ENCODE peak calls at places on chromosomes 4 and X, in eight cellular contexts. One of them, this sample, is unnamed.

GRCh38 chr4:85828295-85828910 is 353.5 kb downstream of the ARHGAP24 start:
- DNase-seq in hepatocyte: no peak
- DNase-seq in A549: no peak
- DNase-seq in tibial nerve: no peak
- DNase-seq in IMR-90: peak
- DNase-seq in heart left ventricle: no peak
- DNase-seq in cardiac muscle cell: no peak
- DNase-seq in sigmoid colon: no peak
- DNase-seq in this sample: no peak

GRCh38 chr4:51842167-51842553 is 793 bp upstream of the DCUN1D4 start:
- DNase-seq in sigmoid colon: peak
- DNase-seq in IMR-90: peak
- DNase-seq in A549: peak
- DNase-seq in heart left ventricle: peak
- DNase-seq in hepatocyte: peak
- DNase-seq in tibial nerve: no peak
- DNase-seq in cardiac muscle cell: peak
- DNase-seq in this sample: no peak

GRCh38 chr4:107991945-107992625 is 2.4 kb downstream of the HADH start:
- DNase-seq in cardiac muscle cell: no peak
- DNase-seq in A549: no peak
- DNase-seq in hepatocyte: no peak
- DNase-seq in heart left ventricle: no peak
- DNase-seq in tibial nerve: no peak
- DNase-seq in IMR-90: peak
- DNase-seq in sigmoid colon: no peak
- DNase-seq in this sample: no peak

GRCh38 chr4:157590679-157591078 is 370.2 kb downstream of the GRIA2 start:
- DNase-seq in A549: no peak
- DNase-seq in tibial nerve: no peak
- DNase-seq in sigmoid colon: no peak
- DNase-seq in heart left ventricle: no peak
- DNase-seq in IMR-90: no peak
- DNase-seq in cardiac muscle cell: no peak
- DNase-seq in hepatocyte: no peak
- DNase-seq in this sample: no peak

GRCh38 chrX:9153299-9153698 is 119.4 kb upstream of the FAM9B start:
- DNase-seq in A549: peak
- DNase-seq in tibial nerve: no peak
- DNase-seq in IMR-90: peak
- DNase-seq in hepatocyte: no peak
- DNase-seq in sigmoid colon: no peak
- DNase-seq in heart left ventricle: no peak
- DNase-seq in cardiac muscle cell: no peak
- DNase-seq in this sample: no peak

GRCh38 chr4:4772534-4772933 is 86.9 kb upstream of the MSX1 start:
- DNase-seq in tibial nerve: no peak
- DNase-seq in heart left ventricle: no peak
- DNase-seq in hepatocyte: no peak
- DNase-seq in sigmoid colon: no peak
- DNase-seq in A549: no peak
- DNase-seq in IMR-90: no peak
- DNase-seq in cardiac muscle cell: no peak
- DNase-seq in this sample: no peak

GRCh38 chrX:149871940-149872339 is 9.0 kb upstream of the MAGEA8 start:
- DNase-seq in tibial nerve: no peak
- DNase-seq in hepatocyte: peak
- DNase-seq in cardiac muscle cell: peak
- DNase-seq in sigmoid colon: no peak
- DNase-seq in A549: peak
- DNase-seq in heart left ventricle: peak
- DNase-seq in IMR-90: no peak
- DNase-seq in this sample: no peak

GRCh38 chrX:140815868-140816267 is 106.3 kb downstream of the LINC00632 start:
- DNase-seq in sigmoid colon: no peak
- DNase-seq in A549: no peak
- DNase-seq in tibial nerve: no peak
- DNase-seq in IMR-90: peak
- DNase-seq in heart left ventricle: no peak
- DNase-seq in hepatocyte: peak
- DNase-seq in cardiac muscle cell: no peak
- DNase-seq in this sample: no peak

GRCh38 chr4:6009452-6009851 is 8.8 kb downstream of the C4orf50 start:
- DNase-seq in cardiac muscle cell: no peak
- DNase-seq in hepatocyte: no peak
- DNase-seq in IMR-90: no peak
- DNase-seq in sigmoid colon: peak
- DNase-seq in tibial nerve: no peak
- DNase-seq in heart left ventricle: no peak
- DNase-seq in A549: no peak
- DNase-seq in this sample: no peak

GRCh38 chr4:98510340-98510739 is 148.1 kb downstream of the TSPAN5 start:
- DNase-seq in heart left ventricle: no peak
- DNase-seq in A549: no peak
- DNase-seq in IMR-90: no peak
- DNase-seq in hepatocyte: no peak
- DNase-seq in cardiac muscle cell: no peak
- DNase-seq in tibial nerve: no peak
- DNase-seq in sigmoid colon: no peak
- DNase-seq in this sample: no peak

GRCh38 chr4:98509641-98510170 is 148.7 kb downstream of the TSPAN5 start:
- DNase-seq in cardiac muscle cell: no peak
- DNase-seq in hepatocyte: no peak
- DNase-seq in sigmoid colon: no peak
- DNase-seq in A549: no peak
- DNase-seq in IMR-90: no peak
- DNase-seq in tibial nerve: no peak
- DNase-seq in heart left ventricle: no peak
- DNase-seq in this sample: no peak

GRCh38 chr4:98508825-98509539 is 149.4 kb downstream of the TSPAN5 start:
- DNase-seq in sigmoid colon: no peak
- DNase-seq in tibial nerve: no peak
- DNase-seq in hepatocyte: no peak
- DNase-seq in A549: no peak
- DNase-seq in heart left ventricle: no peak
- DNase-seq in cardiac muscle cell: no peak
- DNase-seq in IMR-90: no peak
- DNase-seq in this sample: no peak

GRCh38 chr4:98512918-98513317 is 145.5 kb downstream of the TSPAN5 start:
- DNase-seq in tibial nerve: no peak
- DNase-seq in A549: no peak
- DNase-seq in IMR-90: no peak
- DNase-seq in sigmoid colon: no peak
- DNase-seq in cardiac muscle cell: no peak
- DNase-seq in hepatocyte: no peak
- DNase-seq in heart left ventricle: no peak
- DNase-seq in this sample: no peak

GRCh38 chr4:98510757-98511517 is 147.5 kb downstream of the TSPAN5 start:
- DNase-seq in sigmoid colon: no peak
- DNase-seq in hepatocyte: no peak
- DNase-seq in IMR-90: peak
- DNase-seq in A549: no peak
- DNase-seq in cardiac muscle cell: no peak
- DNase-seq in tibial nerve: no peak
- DNase-seq in heart left ventricle: no peak
- DNase-seq in this sample: no peak
- TF ChIP-seq CTCF in sigmoid colon: no peak
- TF ChIP-seq CTCF in hepatocyte: no peak
- TF ChIP-seq CTCF in IMR-90: no peak
- TF ChIP-seq CTCF in A549: no peak
- TF ChIP-seq CTCF in cardiac muscle cell: no peak
- TF ChIP-seq CTCF in tibial nerve: no peak
- TF ChIP-seq CTCF in heart left ventricle: no peak
- TF ChIP-seq CTCF in this sample: no peak

DNA sequence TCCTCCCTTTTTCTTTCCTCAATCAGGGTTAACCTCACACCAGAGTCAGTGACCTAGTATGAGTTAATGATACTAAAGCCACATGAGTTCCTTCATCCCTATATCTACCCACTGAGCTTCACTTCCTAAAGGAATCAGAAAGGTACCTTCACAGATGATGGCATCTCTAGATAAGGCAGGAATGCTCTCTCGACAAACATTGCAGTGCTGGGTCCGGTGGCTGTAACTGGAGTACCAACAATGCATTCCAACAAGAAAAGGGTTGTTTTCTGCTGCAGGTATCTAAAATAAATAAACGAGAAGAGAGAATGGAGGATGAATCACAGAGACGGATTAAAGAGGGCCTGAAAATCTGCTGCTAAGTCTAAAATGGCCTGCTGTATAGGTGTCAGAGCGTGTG is 66.7 kb downstream of the DGKK start:
- DNase-seq in A549: no peak
- DNase-seq in IMR-90: no peak
- DNase-seq in sigmoid colon: no peak
- DNase-seq in hepatocyte: no peak
- DNase-seq in cardiac muscle cell: no peak
- DNase-seq in tibial nerve: no peak
- DNase-seq in heart left ventricle: no peak
- DNase-seq in this sample: no peak
- H3K27ac ChIP-seq in A549: no peak
- H3K27ac ChIP-seq in IMR-90: no peak
- H3K27ac ChIP-seq in sigmoid colon: no peak
- H3K27ac ChIP-seq in hepatocyte: no peak
- H3K27ac ChIP-seq in cardiac muscle cell: no peak
- H3K27ac ChIP-seq in tibial nerve: no peak
- H3K27ac ChIP-seq in heart left ventricle: no peak
- H3K27ac ChIP-seq in this sample: no peak

GRCh38 chrX:30874851-30875250 is 14.2 kb downstream of the TAB3 start:
- DNase-seq in tibial nerve: no peak
- DNase-seq in cardiac muscle cell: no peak
- DNase-seq in heart left ventricle: no peak
- DNase-seq in hepatocyte: no peak
- DNase-seq in A549: no peak
- DNase-seq in sigmoid colon: no peak
- DNase-seq in IMR-90: no peak
- DNase-seq in this sample: no peak
- H3K4me3 ChIP-seq in tibial nerve: no peak
- H3K4me3 ChIP-seq in cardiac muscle cell: no peak
- H3K4me3 ChIP-seq in heart left ventricle: no peak
- H3K4me3 ChIP-seq in hepatocyte: no peak
- H3K4me3 ChIP-seq in A549: no peak
- H3K4me3 ChIP-seq in sigmoid colon: no peak
- H3K4me3 ChIP-seq in IMR-90: no peak
- H3K4me3 ChIP-seq in this sample: no peak

GRCh38 chrX:134294548-134294947 is 57.6 kb downstream of the CCDC160 start:
- DNase-seq in sigmoid colon: no peak
- DNase-seq in IMR-90: peak
- DNase-seq in tibial nerve: no peak
- DNase-seq in cardiac muscle cell: peak
- DNase-seq in A549: no peak
- DNase-seq in hepatocyte: no peak
- DNase-seq in heart left ventricle: no peak
- DNase-seq in this sample: no peak
- TF ChIP-seq CTCF in sigmoid colon: no peak
- TF ChIP-seq CTCF in IMR-90: peak
- TF ChIP-seq CTCF in tibial nerve: no peak
- TF ChIP-seq CTCF in cardiac muscle cell: no peak
- TF ChIP-seq CTCF in A549: peak
- TF ChIP-seq CTCF in hepatocyte: peak
- TF ChIP-seq CTCF in heart left ventricle: no peak
- TF ChIP-seq CTCF in this sample: no peak

GRCh38 chr4:68368566-68369473 is 18.9 kb upstream of the YTHDC1 start:
- DNase-seq in cardiac muscle cell: no peak
- DNase-seq in A549: peak
- DNase-seq in sigmoid colon: no peak
- DNase-seq in tibial nerve: no peak
- DNase-seq in heart left ventricle: no peak
- DNase-seq in hepatocyte: no peak
- DNase-seq in IMR-90: peak
- DNase-seq in this sample: no peak
- H3K27ac ChIP-seq in cardiac muscle cell: no peak
- H3K27ac ChIP-seq in A549: peak
- H3K27ac ChIP-seq in sigmoid colon: no peak
- H3K27ac ChIP-seq in tibial nerve: no peak
- H3K27ac ChIP-seq in heart left ventricle: no peak
- H3K27ac ChIP-seq in hepatocyte: peak
- H3K27ac ChIP-seq in IMR-90: peak
- H3K27ac ChIP-seq in this sample: no peak

This sample was measured in upper lobe of right lung.